ENCODE peak calls at places on chromosomes 2 and 18, in four cellular contexts. A is PC-3, F is body of pancreas, V is SK-N-SH. D is an unnamed sample. For H3K4me1, the result is how much of the 10 kb centered on the place peaks cover.

GRCh38 chr2:118529931-118530330 is 317.5 kb downstream of the EN1 start:
- DNase-seq in A (no peak), F (no peak), V (no peak), D (no peak)

GRCh38 chr18:79934311-79935097 is 16.9 kb downstream of the SLC66A2 start:
- DNase-seq in A (peak), F (peak), V (no peak), D (no peak)

GRCh38 chr2:69026026-69026425 is 13.0 kb downstream of the ANTXR1 start:
- DNase-seq in A (peak), F (peak), V (no peak), D (no peak)

GRCh38 chr2:47091118-47091517 is 64.0 kb downstream of the STPG4 start:
- DNase-seq in A (no peak), F (no peak), V (no peak), D (no peak)

GRCh38 chr2:219178377-219179175 is 501 bp downstream of the RETREG2 start:
- DNase-seq in A (peak), F (peak), V (peak), D (no peak)

GRCh38 chr2:182020319-182021055 is 34.8 kb downstream of the PPP1R1C start:
- DNase-seq in A (peak), F (no peak), V (no peak), D (no peak)

GRCh38 chr2:183185534-183185933 is 61.3 kb downstream of the NUP35 start:
- DNase-seq in A (no peak), F (no peak), V (no peak), D (no peak)

GRCh38 chr18:24273596-24273995 is 124.0 kb downstream of the OSBPL1A start:
- DNase-seq in A (peak), F (no peak), V (no peak), D (no peak)

GRCh38 chr2:2708575-2708974 is 377.5 kb upstream of the MYT1L start:
- DNase-seq in A (no peak), F (no peak), V (peak), D (no peak)

GRCh38 chr2:228602277-228602676 is 420.8 kb upstream of the SPHKAP start:
- DNase-seq in A (no peak), F (no peak), V (no peak), D (no peak)

GRCh38 chr2:236179653-236180500 is 11.7 kb upstream of the GBX2 start:
- DNase-seq in A (peak), F (no peak), V (peak), D (no peak)

GRCh38 chr18:10421859-10422258 is 32.6 kb upstream of the APCDD1 start:
- DNase-seq in A (no peak), F (no peak), V (no peak), D (no peak)

GRCh38 chr2:166234112-166234846 is 106.5 kb upstream of the SCN1A start:
- DNase-seq in A (peak), F (no peak), V (no peak), D (no peak)

GRCh38 chr18:47287911-47288635 is 36.6 kb upstream of the SKOR2 start:
- DNase-seq in A (no peak), F (no peak), V (no peak), D (no peak)

GRCh38 chr2:46816151-46816845 is 99.3 kb downstream of the MCFD2 start:
- DNase-seq in A (no peak), F (no peak), V (no peak), D (no peak)

GRCh38 chr2:199206536-199206935 is 251.2 kb downstream of the SATB2 start:
- DNase-seq in A (no peak), F (no peak), V (no peak), D (no peak)

GRCh38 chr2:36185624-36186023 is 170.0 kb upstream of the CRIM1 start:
- DNase-seq in A (no peak), F (no peak), V (no peak), D (no peak)

GRCh38 chr2:68317971-68318685 is 1.6 kb downstream of the CNRIP1 start:
- DNase-seq in A (no peak), F (no peak), V (peak), D (no peak)

GRCh38 chr2:238093181-238094140 is 6.7 kb upstream of the ESPNL start:
- DNase-seq in A (no peak), F (no peak), V (peak), D (no peak)

GRCh38 chr18:48896875-48897511 is 53.8 kb downstream of the SMAD7 start:
- DNase-seq in A (peak), F (no peak), V (no peak), D (peak)

GRCh38 chr2:127516031-127516430 is 10.3 kb downstream of the IWS1 start:
- DNase-seq in A (no peak), F (no peak), V (no peak), D (peak)

GRCh38 chr2:205708231-205708631 is 25.9 kb downstream of the NRP2 start:
- DNase-seq in A (no peak), F (no peak), V (no peak), D (no peak)

GRCh38 chr2:127648321-127648720 is 2.4 kb downstream of the GPR17 start:
- DNase-seq in A (no peak), F (no peak), V (no peak), D (no peak)

GRCh38 chr2:43511199-43511598 is 84.6 kb downstream of the THADA start:
- DNase-seq in A (no peak), F (no peak), V (no peak), D (no peak)

DNA sequence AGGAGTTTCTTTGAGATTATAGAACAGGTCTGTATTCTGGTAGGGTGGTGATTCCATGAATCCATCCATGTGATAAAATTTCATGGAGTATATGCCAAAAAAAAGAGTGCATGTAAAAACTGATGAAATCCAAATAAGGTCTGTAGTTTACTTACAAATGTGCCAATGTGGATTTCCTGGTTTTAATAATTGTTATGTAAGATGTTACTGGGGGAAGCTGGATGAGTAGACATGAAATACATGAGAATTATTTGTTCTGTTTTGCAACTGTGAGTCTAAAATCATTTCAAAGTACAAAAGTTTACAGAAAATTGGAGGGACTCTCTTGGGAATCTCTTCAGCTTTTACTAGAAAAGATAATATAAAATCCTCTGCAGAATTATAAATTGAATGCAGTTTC is 23.7 kb upstream of the TMEM214 start:
- DNase-seq in A (no peak), F (no peak), V (no peak), D (no peak)
- H3K27ac ChIP-seq in A (no peak), F (no peak), V (no peak), D (no peak)

DNA sequence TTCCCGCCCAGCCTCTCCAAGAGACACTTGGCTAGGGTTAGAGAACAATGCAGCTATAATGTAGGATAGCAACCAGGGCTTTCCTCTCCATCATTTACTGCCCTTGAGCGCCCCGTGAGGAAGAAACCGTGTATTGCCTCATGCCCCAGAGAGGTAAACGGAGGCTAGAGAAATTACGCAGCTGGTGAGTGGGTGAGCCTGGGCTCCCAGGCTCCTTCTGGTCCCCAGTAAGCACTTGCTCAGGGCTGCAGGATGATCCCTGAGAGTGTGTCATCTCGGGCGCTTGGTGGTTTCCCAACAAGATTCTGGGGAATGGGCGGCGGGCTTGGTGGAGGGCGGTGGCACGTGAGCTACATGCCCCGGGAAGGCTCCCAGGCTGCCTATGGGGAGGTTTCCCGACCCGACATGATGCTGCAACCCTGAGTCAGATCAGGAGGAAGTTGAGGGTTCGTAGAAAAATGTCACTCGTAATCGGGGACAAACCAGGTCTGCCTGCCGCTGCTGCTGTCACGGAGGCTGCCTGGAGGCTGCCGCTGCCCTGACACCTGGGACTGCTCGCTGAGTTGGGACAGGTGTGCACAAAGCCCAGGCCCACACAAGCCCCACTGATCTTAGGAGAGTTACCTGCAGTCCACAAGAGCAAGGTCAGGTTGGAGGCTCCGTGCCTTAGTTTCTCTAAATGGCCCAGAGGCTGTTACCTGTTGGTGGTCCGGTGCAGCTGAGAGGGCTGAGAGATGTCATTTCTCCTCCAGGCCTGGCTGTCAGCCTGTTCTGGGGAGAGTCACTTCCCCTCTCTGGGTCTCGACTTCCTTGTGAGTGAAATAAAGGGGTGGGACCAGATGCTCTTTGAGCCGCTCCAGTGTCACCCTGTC is at the start of gene GPR55:
- DNase-seq in A (no peak), F (no peak), V (no peak), D (no peak)
- H3K4me3 ChIP-seq in A (no peak), F (no peak), V (no peak), D (no peak)

GRCh38 chr2:216112926-216113325 is 3.8 kb downstream of the XRCC5 start:
- DNase-seq in A (no peak), F (no peak), V (no peak), D (no peak)

GRCh38 chr2:216111122-216111521 is 2.0 kb downstream of the XRCC5 start:
- DNase-seq in A (no peak), F (no peak), V (no peak), D (no peak)

GRCh38 chr2:216115224-216115582 is 6.1 kb downstream of the XRCC5 start:
- DNase-seq in A (no peak), F (no peak), V (no peak), D (no peak)

GRCh38 chr2:216114476-216115223 is 5.5 kb downstream of the XRCC5 start:
- DNase-seq in A (peak), F (peak), V (peak), D (peak)

DNA sequence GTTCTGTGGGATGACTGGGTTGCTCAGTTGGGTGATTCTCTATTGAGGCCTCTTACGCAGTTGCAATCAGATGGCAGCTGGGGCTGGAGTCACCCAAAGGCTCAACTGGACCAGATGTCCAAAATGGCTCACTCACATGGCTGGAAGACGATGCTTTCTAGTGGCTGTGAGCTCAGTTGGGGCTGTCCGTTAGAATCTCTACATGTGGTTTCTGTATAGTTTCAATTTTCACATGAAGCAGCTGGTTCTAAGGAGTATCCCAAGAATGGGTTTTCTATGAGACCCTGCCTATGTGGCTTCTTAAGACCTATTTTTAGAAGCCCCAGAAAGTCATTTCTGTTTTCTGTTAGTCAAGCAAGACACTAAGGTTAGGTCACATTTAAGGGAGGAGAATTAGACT is 4.4 kb downstream of the XRCC5 start:
- DNase-seq in A (no peak), F (no peak), V (no peak), D (no peak)
- H3K4me1 ChIP-seq in A (under half), F (under half), V (half or more), D (under half)

GRCh38 chr2:171365778-171366177 is 68.0 kb downstream of the METTL8 start:
- DNase-seq in A (no peak), F (no peak), V (no peak), D (no peak)

GRCh38 chr2:171362396-171362795 is 71.4 kb downstream of the METTL8 start:
- DNase-seq in A (no peak), F (no peak), V (no peak), D (no peak)

GRCh38 chr2:171367692-171368091 is 66.1 kb downstream of the METTL8 start:
- DNase-seq in A (no peak), F (no peak), V (no peak), D (no peak)

GRCh38 chr2:171360905-171361304 is 72.9 kb downstream of the METTL8 start:
- DNase-seq in A (no peak), F (no peak), V (no peak), D (no peak)

GRCh38 chr2:171365232-171365631 is 68.6 kb downstream of the METTL8 start:
- DNase-seq in A (peak), F (no peak), V (no peak), D (no peak)
- H3K27ac ChIP-seq in A (peak), F (no peak), V (no peak), D (no peak)